ENCODE peak calls at places on chromosomes 3 and 15, in ten cellular contexts. L is epithelial cell of esophagus, D is cardiac muscle cell, V is IMR-90, A is tibial artery, S is pancreas, M is GM06990, X is MCF 10A, P is choroid plexus epithelial cell, N is left ventricle myocardium inferior. T is an unnamed sample.

GRCh38 chr3:98980915-98981596 is 79.6 kb upstream of the DCBLD2 start:
- DNase-seq in S (no peak), V (peak; percentile 91), A (no peak), M (peak; percentile 59), L (peak; percentile 44), P (peak; percentile 60), D (peak; percentile 20), N (no peak), X (no peak), T (no peak)

GRCh38 chr3:20511863-20512262 is 325.9 kb upstream of the SGO1 start:
- DNase-seq in N (no peak), S (no peak), X (peak; percentile 62), A (no peak), M (no peak), V (peak; percentile 58), D (peak; percentile 75), L (peak; percentile 71), P (peak; percentile 61), T (no peak)

GRCh38 chr15:61275901-61276300 is 46.8 kb upstream of the RORA start:
- DNase-seq in M (no peak), A (no peak), S (no peak), L (no peak), X (peak; percentile 29), N (no peak), P (no peak), D (no peak), V (no peak), T (no peak)

GRCh38 chr3:47485812-47486211 is 10.1 kb upstream of the SCAP start:
- DNase-seq in D (no peak), P (no peak), A (no peak), V (peak; percentile 66), X (no peak), S (no peak), N (no peak), M (no peak), L (no peak), T (no peak)

GRCh38 chr3:53668872-53669271 is 174.5 kb downstream of the CACNA1D start:
- DNase-seq in X (peak; percentile 13), A (no peak), N (no peak), V (no peak), M (no peak), L (no peak), D (peak; percentile 16), S (no peak), P (peak; percentile 26), T (no peak)

GRCh38 chr3:114435733-114436132 is 141.9 kb downstream of the TIGIT start:
- DNase-seq in N (no peak), P (peak; percentile 66), M (no peak), S (no peak), X (no peak), A (no peak), V (peak; percentile 51), L (no peak), D (no peak), T (no peak)

GRCh38 chr3:49238274-49239127 is 38.5 kb downstream of the C3orf62 start:
- DNase-seq in D (peak; percentile 92), M (peak; percentile 44), N (no peak), V (peak; percentile 69), P (peak; percentile 81), X (peak; percentile 73), S (no peak), L (peak; percentile 98), A (peak; percentile 65), T (no peak)

GRCh38 chr3:88816445-88816844 is 291.0 kb upstream of the EPHA3 start:
- DNase-seq in D (no peak), X (no peak), L (no peak), A (no peak), S (no peak), N (no peak), M (no peak), V (no peak), P (no peak), T (no peak)

GRCh38 chr15:100727291-100727851 is 125.0 kb downstream of the ASB7 start:
- DNase-seq in X (peak; percentile 93), S (no peak), N (no peak), L (peak; percentile 98), D (peak; percentile 81), M (no peak), A (peak; percentile 54), V (no peak), P (no peak), T (no peak)

GRCh38 chr3:46733026-46733800 is 15.5 kb upstream of the PRSS50 start:
- DNase-seq in X (peak; percentile 19), S (peak; percentile 17), L (peak; percentile 9), P (peak; percentile 26), M (no peak), V (no peak), D (peak; percentile 40), N (no peak), A (no peak), T (no peak)

GRCh38 chr15:48230498-48230897 is 24.4 kb downstream of the SLC12A1 start:
- DNase-seq in D (no peak), S (no peak), A (no peak), V (no peak), L (no peak), N (no peak), M (no peak), X (no peak), P (no peak), T (no peak)

GRCh38 chr15:98952381-98952803 is 55.2 kb downstream of the PGPEP1L start:
- DNase-seq in N (no peak), M (peak; percentile 59), D (no peak), V (peak; percentile 72), P (no peak), X (no peak), L (no peak), S (no peak), A (no peak), T (peak; percentile 36)

GRCh38 chr3:108835101-108835500 is 12.5 kb downstream of the TRAT1 start:
- DNase-seq in S (no peak), N (no peak), A (no peak), X (peak; percentile 5), V (no peak), D (no peak), P (no peak), M (no peak), L (peak; percentile 24), T (no peak)

GRCh38 chr15:95210436-95210981 is 979.1 kb downstream of the MCTP2 start:
- DNase-seq in V (no peak), X (no peak), A (no peak), M (no peak), N (no peak), D (no peak), P (no peak), S (no peak), L (no peak), T (no peak)

GRCh38 chr3:113084777-113085176 is 94.0 kb downstream of the GTPBP8 start:
- DNase-seq in L (peak; percentile 22), V (peak; percentile 88), D (peak; percentile 77), N (peak; percentile 20), P (peak; percentile 63), A (no peak), S (no peak), X (peak; percentile 66), M (no peak), T (no peak)

GRCh38 chr3:184092199-184092598 is 4.7 kb upstream of the HTR3E start:
- DNase-seq in A (no peak), D (no peak), V (no peak), X (no peak), P (no peak), S (no peak), L (no peak), M (no peak), N (no peak), T (no peak)

GRCh38 chr15:77808077-77808476 is 175.4 kb upstream of the LINGO1 start:
- DNase-seq in S (no peak), X (no peak), D (no peak), V (no peak), M (no peak), P (no peak), A (no peak), N (no peak), L (no peak), T (no peak)

GRCh38 chr3:52809821-52810377 is 15.3 kb downstream of the ITIH3 start:
- DNase-seq in P (no peak), L (no peak), X (no peak), V (no peak), A (no peak), S (no peak), N (no peak), M (no peak), D (no peak), T (no peak)

DNA sequence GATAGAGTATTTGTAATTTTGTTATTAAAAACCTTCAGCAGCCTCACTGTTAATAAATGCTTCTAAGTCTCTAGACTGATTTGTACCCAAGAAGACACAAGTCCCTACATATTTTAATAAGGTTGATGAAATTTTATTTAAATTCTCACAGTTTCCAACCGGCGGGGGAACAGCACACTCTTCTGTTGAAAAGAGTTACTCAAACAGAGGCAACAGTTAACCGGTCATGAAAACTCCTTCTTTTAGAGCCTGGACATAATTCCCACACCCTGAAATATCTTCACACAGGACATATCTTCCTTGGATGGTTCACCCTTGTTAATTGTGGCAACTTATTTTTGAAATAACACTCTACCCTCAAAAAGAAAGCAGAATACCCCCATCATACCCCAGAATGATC is 278.8 kb downstream of the FOXP1 start:
- DNase-seq in M (no peak), S (no peak), L (peak; percentile 28), A (no peak), P (peak; percentile 82), D (peak; percentile 77), N (no peak), V (peak; percentile 72), X (no peak), T (no peak)
- TF ChIP-seq CTCF in M (no peak), S (no peak), L (peak; percentile 27), A (peak; percentile 66), P (peak; percentile 69), D (peak; percentile 56), N (peak; percentile 61), V (peak; percentile 69), X (no peak), T (peak; percentile 89)

DNA sequence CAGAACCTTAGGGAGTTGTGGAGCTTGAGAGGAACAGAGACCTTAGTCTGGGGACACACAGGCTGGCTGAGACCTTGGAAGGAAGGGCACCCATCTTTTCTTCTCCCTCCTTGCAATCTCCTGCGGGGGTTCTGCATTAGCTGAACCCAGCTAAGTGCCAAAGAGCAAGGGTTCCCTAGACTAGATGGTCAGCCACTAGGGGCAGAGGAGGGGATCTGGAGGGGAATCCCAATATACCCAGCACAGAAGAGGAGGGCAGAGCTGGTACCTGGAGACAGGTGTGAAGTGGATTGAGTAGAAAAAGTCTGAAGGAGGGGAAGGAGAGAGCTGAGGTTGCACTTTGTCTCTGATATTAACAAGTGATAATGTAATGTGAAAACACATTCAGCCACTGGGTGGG is 212.8 kb downstream of the ADAMTS9 start:
- DNase-seq in P (no peak), A (no peak), L (no peak), X (no peak), V (no peak), S (no peak), D (no peak), N (no peak), M (no peak), T (no peak)
- TF ChIP-seq CTCF in P (peak; percentile 23), A (no peak), L (no peak), X (no peak), V (no peak), S (no peak), D (peak; percentile 13), N (no peak), M (no peak), T (peak; percentile 8)

GRCh38 chr15:34616613-34617012 is 33.2 kb upstream of the GOLGA8B start:
- DNase-seq in M (no peak), A (no peak), N (no peak), X (peak; percentile 62), P (peak; percentile 87), D (peak; percentile 35), V (peak; percentile 49), S (no peak), L (peak; percentile 75), T (no peak)
- TF ChIP-seq CTCF in M (peak; percentile 16), A (no peak), N (peak; percentile 31), X (peak; percentile 18), P (peak; percentile 63), D (no peak), V (peak; percentile 29), S (no peak), L (peak; percentile 51), T (peak; percentile 75)

GRCh38 chr3:15694628-15695027 is 93.1 kb downstream of the BTD start:
- DNase-seq in V (no peak), S (no peak), A (no peak), P (no peak), N (no peak), M (no peak), X (no peak), L (no peak), D (no peak), T (no peak)
- TF ChIP-seq CTCF in V (no peak), S (no peak), A (no peak), P (no peak), N (no peak), M (no peak), X (no peak), L (no peak), D (no peak), T (no peak)

T was measured in chondrocyte.